ENCODE peak calls at places on chromosomes 12 and 14, in seven cellular contexts. N is prostate gland, O is HepG2, A is lower leg skin, I is thyroid gland, C is A549, V is breast epithelium. S is an unnamed sample.

GRCh38 chr14:95483843-95484165 is 32.6 kb downstream of the SYNE3 start:
- DNase-seq in N (no peak), O (no peak), A (no peak), I (no peak), C (no peak), V (no peak), S (no peak)

GRCh38 chr14:23068792-23069412 is 11.6 kb upstream of the CDH24 start:
- DNase-seq in N (peak), O (peak), A (peak), I (peak), C (peak), V (peak), S (peak)

GRCh38 chr12:112122823-112123690 is 2.3 kb upstream of the TRAFD1 start:
- DNase-seq in N (no peak), O (peak), A (peak), I (no peak), C (no peak), V (no peak), S (no peak)

GRCh38 chr14:99910337-99911268 is 117.4 kb downstream of the EML1 start:
- DNase-seq in N (no peak), O (peak), A (no peak), I (no peak), C (peak), V (no peak), S (peak)

GRCh38 chr14:51327376-51327775 is 87.3 kb downstream of the TMX1 start:
- DNase-seq in N (no peak), O (no peak), A (no peak), I (no peak), C (no peak), V (no peak), S (no peak)

GRCh38 chr14:53751650-53752049 is 205.0 kb downstream of the BMP4 start:
- DNase-seq in N (no peak), O (no peak), A (no peak), I (peak), C (no peak), V (no peak), S (no peak)

GRCh38 chr12:9935026-9935425 is 2.9 kb upstream of the CLEC2A start:
- DNase-seq in N (no peak), O (no peak), A (no peak), I (no peak), C (no peak), V (no peak), S (no peak)

GRCh38 chr12:68483592-68484373 is 126.9 kb upstream of the RAP1B start:
- DNase-seq in N (no peak), O (no peak), A (no peak), I (no peak), C (no peak), V (no peak), S (peak)

GRCh38 chr14:101821528-101821927 is 60.0 kb downstream of the PPP2R5C start:
- DNase-seq in N (no peak), O (no peak), A (no peak), I (no peak), C (no peak), V (no peak), S (no peak)

GRCh38 chr14:65360144-65360784 is 52.3 kb upstream of the FUT8 start:
- DNase-seq in N (no peak), O (no peak), A (no peak), I (no peak), C (no peak), V (no peak), S (no peak)

GRCh38 chr14:106506901-106507305 is 980.5 kb downstream of the TMEM121 start:
- DNase-seq in N (no peak), O (no peak), A (no peak), I (no peak), C (no peak), V (no peak), S (no peak)

GRCh38 chr12:79521576-79521975 is 169.2 kb downstream of the PAWR start:
- DNase-seq in N (no peak), O (no peak), A (no peak), I (no peak), C (no peak), V (no peak), S (no peak)

GRCh38 chr12:20601668-20602280 is 93.4 kb upstream of the SLCO1C1 start:
- DNase-seq in N (no peak), O (peak), A (no peak), I (no peak), C (peak), V (no peak), S (no peak)

GRCh38 chr12:107917912-107918800 is 143.7 kb downstream of the ASCL4 start:
- DNase-seq in N (no peak), O (peak), A (no peak), I (peak), C (peak), V (no peak), S (peak)

GRCh38 chr12:131912526-131913274 is 16.4 kb upstream of the PUS1 start:
- DNase-seq in N (peak), O (peak), A (no peak), I (peak), C (peak), V (peak), S (peak)

GRCh38 chr14:32366995-32367394 is 37.9 kb downstream of the AKAP6 start:
- DNase-seq in N (no peak), O (no peak), A (no peak), I (no peak), C (no peak), V (no peak), S (no peak)

GRCh38 chr14:99137913-99138571 is 134.0 kb downstream of the BCL11B start:
- DNase-seq in N (no peak), O (no peak), A (peak), I (no peak), C (peak), V (no peak), S (peak)

GRCh38 chr12:58046281-58046680 is 104.9 kb downstream of the ATP23 start:
- DNase-seq in N (no peak), O (no peak), A (no peak), I (no peak), C (no peak), V (no peak), S (no peak)

GRCh38 chr12:115185529-115185928 is 501.6 kb upstream of the TBX3 start:
- DNase-seq in N (no peak), O (no peak), A (no peak), I (no peak), C (no peak), V (no peak), S (no peak)

GRCh38 chr14:73227812-73228781 is 9.2 kb upstream of the PAPLN start:
- DNase-seq in N (no peak), O (peak), A (peak), I (no peak), C (peak), V (peak), S (peak)

GRCh38 chr14:100110801-100111200 is 45.6 kb downstream of the EVL start:
- DNase-seq in N (no peak), O (no peak), A (no peak), I (no peak), C (no peak), V (no peak), S (no peak)

GRCh38 chr14:77707355-77707723 is 484 bp downstream of the ALKBH1 start:
- DNase-seq in N (peak), O (peak), A (no peak), I (peak), C (peak), V (no peak), S (no peak)

GRCh38 chr12:123056053-123056452 is 75.6 kb downstream of the ARL6IP4 start:
- DNase-seq in N (no peak), O (no peak), A (no peak), I (peak), C (no peak), V (no peak), S (peak)

GRCh38 chr14:66827182-66827581 is 319.2 kb downstream of the GPHN start:
- DNase-seq in N (no peak), O (no peak), A (no peak), I (no peak), C (no peak), V (no peak), S (no peak)

DNA sequence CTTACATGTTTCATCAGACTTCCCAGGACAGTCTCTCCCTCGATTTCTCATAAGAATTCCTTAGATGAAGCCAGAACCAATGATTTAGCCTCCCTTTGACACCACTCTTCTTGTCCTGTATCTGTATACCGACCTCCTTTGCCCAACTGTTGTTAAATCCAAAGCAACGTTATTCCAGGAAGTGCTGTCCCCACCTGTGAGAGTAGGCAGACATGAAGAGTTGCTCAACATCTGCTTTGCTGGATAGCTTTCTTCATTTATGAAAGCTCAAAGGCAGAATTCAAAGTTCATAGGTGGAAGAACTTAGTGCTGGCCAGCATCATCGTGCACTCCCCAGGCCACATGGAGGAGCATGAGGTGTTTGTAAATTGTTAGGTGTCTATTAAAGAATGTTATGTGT is 55.6 kb downstream of the GTF2A1 start:
- DNase-seq in N (no peak), O (peak), A (no peak), I (no peak), C (no peak), V (no peak), S (no peak)
- TF ChIP-seq POLR2A in N (no peak), O (no peak), A (no peak), I (no peak), C (no peak), V (no peak), S (no peak)

GRCh38 chr14:91330846-91331245 is 86.3 kb upstream of the GPR68 start:
- DNase-seq in N (no peak), O (no peak), A (no peak), I (no peak), C (no peak), V (no peak), S (no peak)

GRCh38 chr14:91330111-91330696 is 85.7 kb upstream of the GPR68 start:
- DNase-seq in N (no peak), O (no peak), A (no peak), I (no peak), C (no peak), V (no peak), S (no peak)

GRCh38 chr14:91332448-91333059 is 85.1 kb downstream of the CCDC88C start:
- DNase-seq in N (no peak), O (peak), A (no peak), I (no peak), C (no peak), V (no peak), S (no peak)

GRCh38 chr14:91333640-91334039 is 84.0 kb downstream of the CCDC88C start:
- DNase-seq in N (no peak), O (no peak), A (no peak), I (no peak), C (no peak), V (no peak), S (no peak)

DNA sequence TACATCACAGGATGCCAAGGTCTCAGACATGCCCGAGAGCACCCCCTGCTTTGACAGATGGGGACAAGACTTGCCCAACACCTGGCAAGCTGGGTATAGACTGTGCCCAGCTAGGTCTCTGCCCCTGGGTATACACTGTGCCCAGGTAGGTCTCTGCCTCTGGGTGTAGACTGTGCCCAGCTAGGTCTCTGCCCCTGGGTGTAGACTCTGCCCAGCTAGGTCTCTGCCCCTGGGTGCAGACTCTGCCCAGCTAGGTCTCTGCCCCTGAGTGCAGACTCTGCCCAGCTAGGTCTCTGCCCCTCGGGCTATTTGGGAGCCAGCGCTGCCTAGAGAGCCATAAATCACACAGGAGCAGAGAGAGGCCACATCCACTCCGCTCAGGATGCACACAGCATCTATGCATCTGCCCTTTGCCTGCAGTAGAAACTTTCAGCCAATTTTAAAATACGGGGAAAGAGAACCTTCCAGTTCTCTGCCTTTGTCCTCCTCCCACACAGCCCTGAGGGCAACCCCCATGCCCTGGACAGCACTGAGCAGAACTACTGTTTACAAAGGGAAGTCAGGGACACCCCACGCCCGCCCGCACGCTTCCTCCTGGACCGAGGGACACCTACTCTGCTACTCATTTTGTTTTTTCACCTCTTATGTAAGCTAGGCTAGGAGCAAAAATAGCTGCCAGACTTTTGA is 85.7 kb downstream of the CCDC88C start:
- DNase-seq in N (no peak), O (no peak), A (no peak), I (peak), C (no peak), V (no peak), S (no peak)
- TF ChIP-seq POLR2A in N (no peak), O (no peak), A (no peak), I (no peak), C (no peak), V (no peak), S (no peak)

GRCh38 chr12:7460375-7461259 is 16.7 kb upstream of the CD163L1 start:
- DNase-seq in N (peak), O (peak), A (no peak), I (peak), C (peak), V (no peak), S (no peak)
- TF ChIP-seq POLR2A in N (no peak), O (no peak), A (no peak), I (no peak), C (no peak), V (no peak), S (no peak)

DNA sequence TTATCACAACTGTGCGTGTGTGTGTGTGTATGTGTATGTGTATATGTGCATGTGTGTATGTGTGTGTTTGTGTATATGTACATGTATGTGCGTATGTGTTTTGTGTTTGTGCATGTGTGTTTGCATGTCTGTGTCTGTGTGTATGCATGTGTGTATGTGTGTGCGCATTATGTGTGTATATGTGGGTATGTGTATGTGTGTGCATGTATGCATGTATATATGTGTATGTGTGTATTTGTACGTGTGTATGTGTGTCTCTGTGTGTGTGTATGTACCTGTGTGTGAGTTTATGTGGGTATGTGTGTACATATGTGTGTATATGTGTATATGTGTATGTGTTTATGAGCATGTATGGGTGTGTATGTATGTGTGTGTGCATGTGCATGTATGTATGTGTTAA is 37.6 kb upstream of the PIWIL1 start:
- DNase-seq in N (no peak), O (no peak), A (no peak), I (no peak), C (no peak), V (no peak), S (no peak)
- TF ChIP-seq POLR2A in N (no peak), O (no peak), A (no peak), I (no peak), C (no peak), V (no peak), S (no peak)

DNA sequence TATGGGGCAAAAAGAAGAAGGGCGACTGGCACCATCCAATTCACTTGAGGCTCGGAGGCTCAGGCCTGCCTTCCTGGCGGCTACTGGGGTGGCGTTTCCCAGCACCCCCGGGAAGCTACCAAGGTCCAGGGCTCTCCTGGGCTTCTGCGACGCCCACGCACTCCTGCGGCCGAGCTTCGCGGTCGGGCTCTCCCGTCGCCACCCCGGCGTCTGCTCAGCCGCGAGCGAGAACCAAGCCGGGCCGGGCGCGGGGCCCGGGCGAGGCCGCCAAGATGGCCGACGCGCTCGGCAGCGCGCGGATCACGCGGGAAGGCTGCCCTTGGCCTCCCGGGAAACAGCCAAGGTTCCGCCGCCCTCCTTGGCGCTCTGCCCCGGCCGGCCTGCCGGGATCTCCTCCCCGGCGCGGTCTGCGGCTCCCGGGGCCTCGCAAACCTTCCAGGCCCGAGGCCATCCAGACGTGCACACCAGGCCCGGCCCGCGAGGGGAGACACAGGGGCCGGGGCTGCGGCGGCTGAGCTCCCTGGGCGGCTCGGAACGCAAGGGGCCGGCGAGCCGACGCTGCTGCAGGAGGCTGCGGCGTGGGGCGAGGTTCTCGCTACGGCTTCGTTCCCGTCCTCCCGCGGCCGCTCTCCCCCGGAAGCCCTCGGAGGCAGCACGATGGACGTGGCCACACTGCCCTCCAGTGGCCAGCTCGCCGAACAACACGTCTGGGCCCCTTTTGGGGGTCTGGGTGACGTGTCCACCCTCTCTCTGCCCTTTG is 23.5 kb upstream of the ZFP36L1 start:
- DNase-seq in N (peak), O (peak), A (peak), I (peak), C (peak), V (peak), S (peak)
- TF ChIP-seq POLR2A in N (peak), O (no peak), A (no peak), I (peak), C (peak), V (no peak), S (no peak)

DNA sequence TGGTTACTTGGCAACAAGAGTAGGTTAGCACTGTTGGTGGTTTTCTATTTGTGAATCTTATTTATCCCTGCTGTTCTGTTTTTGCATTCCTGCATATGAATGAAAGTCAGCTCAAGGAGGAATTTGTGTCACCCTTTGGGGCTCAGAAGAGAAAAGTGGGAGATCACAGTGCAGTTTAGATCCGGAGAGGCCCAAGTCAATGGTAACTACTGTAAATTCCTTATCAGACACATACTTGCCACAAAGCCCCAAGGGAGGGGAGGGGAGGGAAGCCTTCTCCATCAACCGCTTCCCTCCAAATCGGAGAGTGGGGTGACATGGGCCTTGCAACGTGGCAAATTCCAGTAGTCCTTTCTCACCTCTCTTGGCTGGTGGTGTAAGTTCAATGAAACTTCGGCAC is 15.0 kb downstream of the GSG1 start:
- DNase-seq in N (no peak), O (no peak), A (no peak), I (no peak), C (no peak), V (no peak), S (no peak)
- TF ChIP-seq POLR2A in N (no peak), O (no peak), A (no peak), I (no peak), C (no peak), V (no peak), S (no peak)

DNA sequence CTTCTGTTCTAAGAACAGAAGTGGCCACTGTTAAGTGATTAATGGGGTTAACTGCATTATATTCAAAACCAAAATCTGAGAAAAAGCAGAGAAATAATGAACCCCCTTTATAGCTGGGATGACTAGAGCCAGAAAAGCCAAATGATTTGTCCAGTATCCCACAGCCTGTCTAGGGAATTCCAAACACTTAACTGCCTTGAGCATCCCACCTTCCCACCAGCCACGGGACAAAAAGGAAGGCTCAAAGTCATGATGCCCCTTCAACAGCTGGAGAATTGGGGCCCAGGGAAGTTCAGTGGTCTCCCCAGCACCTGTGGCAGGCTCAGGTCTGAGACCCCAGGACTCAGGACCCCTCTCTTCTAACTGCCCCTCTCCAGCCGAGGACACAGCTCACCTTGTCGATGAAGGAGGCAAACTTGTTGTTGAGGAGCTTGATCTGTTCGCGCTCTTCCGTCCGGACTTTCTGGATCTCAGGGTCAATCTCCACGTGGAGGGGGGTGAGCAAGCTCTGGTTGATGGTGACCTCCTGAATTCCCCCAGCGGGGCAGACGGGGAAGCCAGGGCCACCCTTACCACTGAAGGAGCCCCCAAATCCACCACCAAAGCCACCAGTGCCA is 605 bp downstream of the KRT4 start:
- DNase-seq in N (no peak), O (no peak), A (no peak), I (no peak), C (no peak), V (no peak), S (no peak)
- TF ChIP-seq POLR2A in N (no peak), O (no peak), A (no peak), I (no peak), C (no peak), V (no peak), S (no peak)

GRCh38 chr14:75293920-75294648 is 15.5 kb downstream of the FOS start:
- DNase-seq in N (peak), O (peak), A (peak), I (peak), C (peak), V (peak), S (no peak)

GRCh38 chr14:75295061-75295461 is 16.4 kb downstream of the FOS start:
- DNase-seq in N (peak), O (no peak), A (peak), I (peak), C (peak), V (peak), S (no peak)

GRCh38 chr14:75294649-75295033 is 16.0 kb downstream of the FOS start:
- DNase-seq in N (no peak), O (no peak), A (no peak), I (no peak), C (peak), V (no peak), S (no peak)

GRCh38 chr14:75297417-75298040 is 18.9 kb downstream of the FOS start:
- DNase-seq in N (no peak), O (no peak), A (peak), I (no peak), C (no peak), V (no peak), S (no peak)

GRCh38 chr14:75295491-75296338 is 17.1 kb downstream of the FOS start:
- DNase-seq in N (peak), O (no peak), A (peak), I (peak), C (peak), V (peak), S (no peak)
- TF ChIP-seq POLR2A in N (peak), O (no peak), A (no peak), I (no peak), C (no peak), V (peak), S (no peak)

GRCh38 chr14:21267886-21268611 is 1.2 kb downstream of the HNRNPC start:
- DNase-seq in N (no peak), O (no peak), A (no peak), I (no peak), C (no peak), V (no peak), S (no peak)
- TF ChIP-seq POLR2A in N (no peak), O (no peak), A (no peak), I (no peak), C (no peak), V (no peak), S (no peak)